ENCODE peak calls at places on chromosome 16, in four cellular contexts. E, K, X and F are unnamed samples. For H3K79me2, the result is how much of the 10 kb centered on the place peaks cover.

GRCh38 chr16:68062910-68063393 is 22.2 kb upstream of the NFATC3 start:
- DNase-seq in X (no peak), E (no peak), K (no peak), F (no peak)

GRCh38 chr16:27107185-27107592 is 40.5 kb downstream of the C16orf82 start:
- DNase-seq in E (no peak), K (no peak), X (no peak), F (peak)

GRCh38 chr16:85746431-85747227 is 4.3 kb downstream of the C16orf74 start:
- DNase-seq in E (peak), X (peak), K (no peak), F (peak)

GRCh38 chr16:12111819-12112218 is 135.3 kb downstream of the SNX29 start:
- DNase-seq in X (no peak), K (no peak), E (no peak), F (no peak)

GRCh38 chr16:73166972-73167550 is 119.1 kb upstream of the ZFHX3 start:
- DNase-seq in X (no peak), K (no peak), E (no peak), F (no peak)

GRCh38 chr16:28623172-28623711 is 13.4 kb upstream of the SULT1A1 start:
- DNase-seq in E (peak), K (no peak), X (no peak), F (no peak)

GRCh38 chr16:67244387-67245188 is 2.7 kb downstream of the FHOD1 start:
- DNase-seq in K (no peak), X (peak), E (no peak), F (peak)

GRCh38 chr16:46996391-46996790 is 22.9 kb upstream of the DNAJA2 start:
- DNase-seq in K (no peak), E (peak), X (no peak), F (no peak)

GRCh38 chr16:8713635-8714097 is 39.2 kb downstream of the ABAT start:
- DNase-seq in E (no peak), K (no peak), X (no peak), F (no peak)

GRCh38 chr16:17444658-17445057 is 26.1 kb downstream of the XYLT1 start:
- DNase-seq in K (no peak), E (no peak), X (no peak), F (no peak)

GRCh38 chr16:87926246-87927194 is 9.8 kb downstream of the CA5A start:
- DNase-seq in E (no peak), X (no peak), K (no peak), F (no peak)

GRCh38 chr16:87252269-87252970 is 64.8 kb downstream of the C16orf95 start:
- DNase-seq in X (peak), K (no peak), E (no peak), F (no peak)

GRCh38 chr16:62853887-62854286 is 817.6 kb upstream of the CDH8 start:
- DNase-seq in K (no peak), E (no peak), X (no peak), F (no peak)

GRCh38 chr16:29748077-29748759 is 2.4 kb upstream of the C16orf54 start:
- DNase-seq in X (no peak), E (no peak), K (no peak), F (peak)

GRCh38 chr16:22671301-22672076 is 142.5 kb upstream of the HS3ST2 start:
- DNase-seq in X (no peak), K (peak), E (peak), F (peak)

GRCh38 chr16:65446441-65446840 is 324.6 kb upstream of the CDH11 start:
- DNase-seq in E (no peak), K (no peak), X (no peak), F (no peak)

GRCh38 chr16:10878328-10878643 is 1.3 kb downstream of the CIITA start:
- DNase-seq in K (no peak), X (no peak), E (no peak), F (no peak)

GRCh38 chr16:72848759-72849664 is 198.9 kb downstream of the ZFHX3 start:
- DNase-seq in E (no peak), X (no peak), K (no peak), F (no peak)

DNA sequence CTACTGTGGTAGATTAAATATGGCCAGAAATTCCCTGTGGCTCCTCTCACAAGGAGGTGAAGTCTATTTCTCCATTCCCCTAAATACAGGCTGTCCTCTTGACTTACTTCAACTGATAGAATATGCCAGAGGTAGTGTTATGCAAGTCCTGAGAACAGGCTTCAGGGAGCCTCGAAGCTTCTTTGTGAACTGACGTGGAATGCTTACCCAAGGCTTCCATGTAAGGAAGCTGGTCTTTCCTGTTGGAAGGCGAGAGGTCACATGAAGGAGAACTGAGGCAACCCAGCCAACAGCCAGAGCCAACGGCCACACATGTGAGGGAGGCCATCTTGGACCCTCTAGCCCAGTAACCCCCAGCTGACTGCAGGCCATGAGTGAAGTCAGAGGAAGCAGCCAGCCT is 267.9 kb downstream of the MRTFB start:
- DNase-seq in K (no peak), X (no peak), E (no peak), F (no peak)
- H3K79me2 ChIP-seq in K (under half), X (under half), E (under half), F (under half)

DNA sequence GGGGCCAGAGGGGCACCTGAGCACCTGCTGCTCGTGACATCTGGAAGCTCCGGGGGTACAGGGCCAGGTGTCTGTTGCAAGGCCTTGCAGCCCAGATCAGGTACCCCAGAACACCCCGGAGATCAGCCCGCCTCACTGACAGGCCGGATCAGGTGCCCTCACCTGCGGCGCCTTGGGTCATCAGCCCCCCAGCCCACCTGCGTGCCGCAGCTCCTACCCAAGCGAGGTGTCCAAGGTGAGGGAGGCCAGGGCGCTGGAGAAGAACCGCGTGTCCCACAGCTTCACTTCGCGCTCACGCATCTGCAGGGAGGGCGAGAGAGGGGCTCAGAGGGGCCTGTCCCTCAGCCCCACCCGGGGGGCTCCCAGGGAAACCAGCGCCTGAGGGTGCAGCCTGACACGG is 16.1 kb downstream of the VASN start:
- DNase-seq in E (no peak), K (peak), X (no peak), F (no peak)
- H3K23ac ChIP-seq in E (no peak), K (no peak), X (no peak), F (no peak)

DNA sequence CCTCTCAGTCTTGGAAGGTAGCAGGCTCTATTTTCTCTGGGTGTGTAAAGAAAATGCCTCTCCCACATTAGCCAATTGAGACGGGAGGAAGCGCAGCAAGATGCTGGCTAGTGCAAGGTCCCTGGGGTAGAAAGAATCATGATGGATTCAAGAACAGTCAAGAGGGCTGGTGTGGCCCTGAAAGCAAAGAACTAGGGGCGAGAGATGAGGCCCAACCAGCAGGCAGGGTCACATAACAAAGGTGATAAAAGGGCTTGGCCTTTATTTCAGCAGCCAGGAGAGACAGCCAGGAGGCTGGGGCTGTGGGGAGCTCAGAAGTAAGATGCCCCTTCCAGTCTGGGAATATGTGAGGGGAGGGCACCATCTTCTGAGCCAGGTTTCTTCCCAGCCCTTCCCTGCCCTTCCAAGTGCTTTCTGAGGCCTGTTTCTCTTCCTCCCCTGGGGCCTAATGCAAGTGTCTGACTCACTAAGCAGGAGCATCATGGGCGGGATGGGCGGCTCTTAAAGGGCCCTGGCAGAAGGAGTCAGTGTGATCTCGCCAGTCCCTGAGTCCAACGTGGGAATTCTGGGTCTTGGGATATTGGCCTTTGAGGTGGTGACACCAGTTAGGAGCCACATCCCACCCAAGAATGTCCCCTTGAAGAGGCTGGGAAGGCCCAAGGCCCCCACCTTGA is 3.9 kb upstream of the NLRC5 start:
- DNase-seq in X (peak), K (no peak), E (no peak), F (peak)
- H2AK5ac ChIP-seq in X (no peak), K (no peak), E (no peak), F (no peak)

DNA sequence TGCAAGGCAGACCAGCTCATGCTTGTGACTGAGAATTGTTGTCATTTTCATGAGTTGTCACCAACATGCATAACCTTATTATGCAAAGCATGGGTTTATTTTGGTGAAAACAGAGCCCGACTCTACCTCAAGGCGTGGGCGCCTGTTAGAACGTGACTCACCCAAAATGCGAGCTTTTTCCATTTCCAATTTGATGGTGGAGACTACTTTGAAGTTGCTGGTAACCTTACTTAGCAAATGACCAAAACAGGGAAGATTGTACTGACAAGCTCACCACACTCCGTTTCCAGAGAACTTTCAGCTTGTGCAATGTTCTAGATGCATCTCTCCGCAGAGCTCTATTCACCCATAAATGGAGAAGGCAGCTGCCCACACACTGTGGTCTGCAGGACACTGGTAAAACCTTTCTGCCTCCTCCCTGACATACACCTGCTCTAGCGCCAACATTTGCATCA is 284.5 kb downstream of the MAF start:
- DNase-seq in X (no peak), K (no peak), E (no peak), F (no peak)
- H3K79me2 ChIP-seq in X (under half), K (under half), E (under half), F (under half)

GRCh38 chr16:2472885-2473284 is 1.8 kb downstream of the NTN3 start:
- DNase-seq in E (no peak), K (no peak), X (no peak), F (no peak)
- H3K23ac ChIP-seq in E (no peak), K (no peak), X (no peak), F (no peak)